ENCODE peak calls at places on chromosome X, in ten cellular contexts. One of them, this sample, is unnamed.

GRCh38 chrX:152878976-152879755 is 18.7 kb upstream of the ZNF185 start:
- DNase-seq in breast epithelium: peak
- DNase-seq in tibial nerve: no peak
- DNase-seq in dorsolateral prefrontal cortex: no peak
- DNase-seq in fibroblast of lung: no peak
- DNase-seq in RWPE1: peak
- DNase-seq in cardiac muscle cell: no peak
- DNase-seq in endothelial cell: no peak
- DNase-seq in epithelial cell of esophagus: peak
- DNase-seq in omental fat pad: no peak
- DNase-seq in this sample: no peak

GRCh38 chrX:83535417-83536244 is 27.5 kb downstream of the POU3F4 start:
- DNase-seq in fibroblast of lung: no peak
- DNase-seq in breast epithelium: no peak
- DNase-seq in omental fat pad: no peak
- DNase-seq in RWPE1: no peak
- DNase-seq in endothelial cell: no peak
- DNase-seq in tibial nerve: no peak
- DNase-seq in dorsolateral prefrontal cortex: no peak
- DNase-seq in epithelial cell of esophagus: peak
- DNase-seq in cardiac muscle cell: no peak
- DNase-seq in this sample: no peak

GRCh38 chrX:30597258-30598012 is 19.9 kb upstream of the TASL start:
- DNase-seq in tibial nerve: no peak
- DNase-seq in fibroblast of lung: no peak
- DNase-seq in RWPE1: no peak
- DNase-seq in omental fat pad: no peak
- DNase-seq in dorsolateral prefrontal cortex: no peak
- DNase-seq in endothelial cell: no peak
- DNase-seq in breast epithelium: no peak
- DNase-seq in epithelial cell of esophagus: no peak
- DNase-seq in cardiac muscle cell: no peak
- DNase-seq in this sample: no peak

GRCh38 chrX:68841251-68842049 is 12.6 kb downstream of the EFNB1 start:
- DNase-seq in cardiac muscle cell: no peak
- DNase-seq in RWPE1: no peak
- DNase-seq in epithelial cell of esophagus: no peak
- DNase-seq in breast epithelium: no peak
- DNase-seq in endothelial cell: no peak
- DNase-seq in omental fat pad: no peak
- DNase-seq in tibial nerve: no peak
- DNase-seq in fibroblast of lung: no peak
- DNase-seq in dorsolateral prefrontal cortex: no peak
- DNase-seq in this sample: no peak

GRCh38 chrX:29911673-29912072 is 303.7 kb upstream of the MAGEB2 start:
- DNase-seq in epithelial cell of esophagus: no peak
- DNase-seq in cardiac muscle cell: no peak
- DNase-seq in RWPE1: peak
- DNase-seq in tibial nerve: no peak
- DNase-seq in omental fat pad: no peak
- DNase-seq in breast epithelium: no peak
- DNase-seq in fibroblast of lung: no peak
- DNase-seq in endothelial cell: no peak
- DNase-seq in dorsolateral prefrontal cortex: no peak
- DNase-seq in this sample: no peak

GRCh38 chrX:132958086-132958703 is at the start of gene HS6ST2:
- DNase-seq in breast epithelium: no peak
- DNase-seq in RWPE1: peak
- DNase-seq in endothelial cell: peak
- DNase-seq in fibroblast of lung: no peak
- DNase-seq in cardiac muscle cell: no peak
- DNase-seq in dorsolateral prefrontal cortex: peak
- DNase-seq in tibial nerve: no peak
- DNase-seq in omental fat pad: no peak
- DNase-seq in epithelial cell of esophagus: peak
- DNase-seq in this sample: peak

GRCh38 chrX:95841863-95842262 is 842.8 kb upstream of the DIAPH2 start:
- DNase-seq in epithelial cell of esophagus: no peak
- DNase-seq in RWPE1: no peak
- DNase-seq in cardiac muscle cell: no peak
- DNase-seq in endothelial cell: no peak
- DNase-seq in breast epithelium: no peak
- DNase-seq in omental fat pad: no peak
- DNase-seq in fibroblast of lung: no peak
- DNase-seq in dorsolateral prefrontal cortex: no peak
- DNase-seq in tibial nerve: no peak
- DNase-seq in this sample: no peak

GRCh38 chrX:124573458-124573857 is 227.1 kb downstream of the SH2D1A start:
- DNase-seq in breast epithelium: no peak
- DNase-seq in omental fat pad: no peak
- DNase-seq in epithelial cell of esophagus: peak
- DNase-seq in RWPE1: no peak
- DNase-seq in tibial nerve: no peak
- DNase-seq in cardiac muscle cell: peak
- DNase-seq in fibroblast of lung: no peak
- DNase-seq in endothelial cell: no peak
- DNase-seq in dorsolateral prefrontal cortex: no peak
- DNase-seq in this sample: no peak

GRCh38 chrX:148784859-148785655 is 284.6 kb downstream of the AFF2 start:
- DNase-seq in dorsolateral prefrontal cortex: no peak
- DNase-seq in cardiac muscle cell: no peak
- DNase-seq in RWPE1: no peak
- DNase-seq in tibial nerve: no peak
- DNase-seq in epithelial cell of esophagus: no peak
- DNase-seq in endothelial cell: no peak
- DNase-seq in omental fat pad: no peak
- DNase-seq in breast epithelium: no peak
- DNase-seq in fibroblast of lung: no peak
- DNase-seq in this sample: no peak

GRCh38 chrX:110218591-110218990 is 99.3 kb downstream of the AMMECR1 start:
- DNase-seq in cardiac muscle cell: peak
- DNase-seq in breast epithelium: no peak
- DNase-seq in epithelial cell of esophagus: peak
- DNase-seq in endothelial cell: no peak
- DNase-seq in omental fat pad: no peak
- DNase-seq in RWPE1: no peak
- DNase-seq in dorsolateral prefrontal cortex: no peak
- DNase-seq in fibroblast of lung: peak
- DNase-seq in tibial nerve: no peak
- DNase-seq in this sample: no peak

GRCh38 chrX:53383376-53384087 is 38.9 kb downstream of the SMC1A start:
- DNase-seq in fibroblast of lung: no peak
- DNase-seq in cardiac muscle cell: no peak
- DNase-seq in dorsolateral prefrontal cortex: no peak
- DNase-seq in breast epithelium: no peak
- DNase-seq in omental fat pad: no peak
- DNase-seq in tibial nerve: no peak
- DNase-seq in epithelial cell of esophagus: peak
- DNase-seq in RWPE1: no peak
- DNase-seq in endothelial cell: no peak
- DNase-seq in this sample: no peak

GRCh38 chrX:53093177-53093655 is 726 bp upstream of the KANTR start:
- DNase-seq in cardiac muscle cell: peak
- DNase-seq in epithelial cell of esophagus: peak
- DNase-seq in tibial nerve: peak
- DNase-seq in endothelial cell: peak
- DNase-seq in dorsolateral prefrontal cortex: peak
- DNase-seq in fibroblast of lung: peak
- DNase-seq in omental fat pad: no peak
- DNase-seq in RWPE1: peak
- DNase-seq in breast epithelium: peak
- DNase-seq in this sample: peak

GRCh38 chrX:19889582-19890342 is 2.4 kb upstream of the SH3KBP1 start:
- DNase-seq in tibial nerve: no peak
- DNase-seq in endothelial cell: no peak
- DNase-seq in fibroblast of lung: peak
- DNase-seq in epithelial cell of esophagus: peak
- DNase-seq in breast epithelium: no peak
- DNase-seq in dorsolateral prefrontal cortex: no peak
- DNase-seq in omental fat pad: peak
- DNase-seq in RWPE1: peak
- DNase-seq in cardiac muscle cell: peak
- DNase-seq in this sample: no peak

GRCh38 chrX:44843318-44843702 is 511 bp upstream of the DUSP21 start:
- DNase-seq in omental fat pad: no peak
- DNase-seq in endothelial cell: no peak
- DNase-seq in breast epithelium: no peak
- DNase-seq in cardiac muscle cell: no peak
- DNase-seq in RWPE1: no peak
- DNase-seq in dorsolateral prefrontal cortex: no peak
- DNase-seq in epithelial cell of esophagus: peak
- DNase-seq in tibial nerve: no peak
- DNase-seq in fibroblast of lung: no peak
- DNase-seq in this sample: no peak

DNA sequence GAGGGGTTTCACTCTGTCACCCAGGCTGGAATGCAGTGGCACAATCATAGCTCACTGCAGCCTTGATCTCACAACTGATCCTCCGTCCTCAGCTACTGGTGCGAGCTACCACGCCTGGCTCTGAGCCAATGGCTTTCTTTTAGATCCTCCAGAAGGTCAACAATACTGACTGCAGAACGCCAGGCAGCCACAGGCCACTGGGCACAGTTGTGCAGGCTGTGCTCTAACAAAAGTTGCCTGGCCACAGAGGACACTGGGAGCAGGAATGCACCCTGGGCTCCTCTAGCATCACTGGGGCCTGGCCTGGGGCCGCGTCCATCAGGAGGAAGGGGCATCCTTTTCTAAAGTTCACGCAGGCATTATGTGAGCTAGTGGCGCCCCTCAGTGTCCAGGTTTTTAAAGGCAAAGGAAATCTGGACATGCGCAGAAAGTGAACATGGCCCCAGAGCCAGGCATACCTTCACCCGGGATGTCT is 14.9 kb upstream of the PORCN start:
- DNase-seq in dorsolateral prefrontal cortex: no peak
- DNase-seq in endothelial cell: peak
- DNase-seq in tibial nerve: no peak
- DNase-seq in epithelial cell of esophagus: peak
- DNase-seq in fibroblast of lung: peak
- DNase-seq in cardiac muscle cell: peak
- DNase-seq in RWPE1: no peak
- DNase-seq in breast epithelium: no peak
- DNase-seq in omental fat pad: no peak
- DNase-seq in this sample: peak
- TF ChIP-seq CTCF in dorsolateral prefrontal cortex: peak
- TF ChIP-seq CTCF in endothelial cell: no peak
- TF ChIP-seq CTCF in tibial nerve: no peak
- TF ChIP-seq CTCF in epithelial cell of esophagus: peak
- TF ChIP-seq CTCF in fibroblast of lung: peak
- TF ChIP-seq CTCF in cardiac muscle cell: peak
- TF ChIP-seq CTCF in RWPE1: no peak
- TF ChIP-seq CTCF in breast epithelium: peak
- TF ChIP-seq CTCF in omental fat pad: no peak
- TF ChIP-seq CTCF in this sample: peak

DNA sequence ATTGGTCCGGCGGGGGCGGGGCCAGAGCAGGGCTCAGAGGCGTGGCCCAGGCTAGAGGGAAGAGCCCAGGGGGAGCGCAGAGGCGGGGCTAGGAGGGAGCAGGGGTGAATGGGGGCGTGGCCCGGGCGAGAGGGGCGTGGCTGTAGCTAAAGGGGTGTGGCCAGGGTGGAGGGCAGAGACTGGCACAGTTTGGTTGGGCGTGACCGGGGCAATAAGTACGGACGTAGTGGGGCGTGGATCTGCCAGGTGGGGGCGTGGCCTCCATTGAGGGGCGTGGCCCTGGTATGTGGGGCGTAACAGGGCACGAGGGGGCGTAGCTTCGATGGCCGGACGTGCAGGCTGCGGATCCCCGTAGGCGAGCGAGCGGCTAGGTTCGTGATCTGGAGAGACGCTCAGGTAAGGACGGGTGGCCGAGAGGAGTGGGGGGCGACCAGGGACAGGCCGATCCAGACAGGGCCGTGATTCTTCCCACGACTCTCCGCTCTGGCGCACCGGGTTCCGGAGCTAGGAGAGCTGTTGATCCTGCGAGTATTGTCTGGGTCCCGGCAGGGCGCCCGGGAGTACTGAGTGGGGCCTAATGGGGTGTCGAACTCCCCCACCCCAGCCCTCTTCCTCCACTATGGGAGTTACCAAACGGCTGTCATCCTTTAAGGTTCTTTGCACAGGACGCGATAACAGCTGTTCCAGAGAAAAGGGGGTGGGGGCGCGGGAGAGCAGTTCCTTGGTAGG is at the start of gene CA5B:
- DNase-seq in dorsolateral prefrontal cortex: peak
- DNase-seq in breast epithelium: peak
- DNase-seq in fibroblast of lung: peak
- DNase-seq in cardiac muscle cell: peak
- DNase-seq in omental fat pad: peak
- DNase-seq in RWPE1: peak
- DNase-seq in tibial nerve: peak
- DNase-seq in epithelial cell of esophagus: peak
- DNase-seq in endothelial cell: peak
- DNase-seq in this sample: peak
- TF ChIP-seq CTCF in dorsolateral prefrontal cortex: no peak
- TF ChIP-seq CTCF in breast epithelium: no peak
- TF ChIP-seq CTCF in fibroblast of lung: no peak
- TF ChIP-seq CTCF in cardiac muscle cell: no peak
- TF ChIP-seq CTCF in omental fat pad: no peak
- TF ChIP-seq CTCF in RWPE1: no peak
- TF ChIP-seq CTCF in tibial nerve: no peak
- TF ChIP-seq CTCF in epithelial cell of esophagus: no peak
- TF ChIP-seq CTCF in endothelial cell: no peak
- TF ChIP-seq CTCF in this sample: no peak

GRCh38 chrX:11664211-11664888 is 1.4 kb downstream of the ARHGAP6 start:
- DNase-seq in omental fat pad: no peak
- DNase-seq in fibroblast of lung: no peak
- DNase-seq in breast epithelium: no peak
- DNase-seq in endothelial cell: peak
- DNase-seq in epithelial cell of esophagus: peak
- DNase-seq in tibial nerve: no peak
- DNase-seq in cardiac muscle cell: peak
- DNase-seq in dorsolateral prefrontal cortex: no peak
- DNase-seq in RWPE1: no peak
- DNase-seq in this sample: peak
- TF ChIP-seq CTCF in omental fat pad: no peak
- TF ChIP-seq CTCF in fibroblast of lung: no peak
- TF ChIP-seq CTCF in breast epithelium: no peak
- TF ChIP-seq CTCF in endothelial cell: no peak
- TF ChIP-seq CTCF in epithelial cell of esophagus: no peak
- TF ChIP-seq CTCF in tibial nerve: no peak
- TF ChIP-seq CTCF in cardiac muscle cell: no peak
- TF ChIP-seq CTCF in dorsolateral prefrontal cortex: no peak
- TF ChIP-seq CTCF in RWPE1: no peak
- TF ChIP-seq CTCF in this sample: no peak

GRCh38 chrX:65723706-65724105 is 56.3 kb downstream of the MSN start:
- DNase-seq in breast epithelium: no peak
- DNase-seq in endothelial cell: no peak
- DNase-seq in dorsolateral prefrontal cortex: no peak
- DNase-seq in cardiac muscle cell: peak
- DNase-seq in tibial nerve: no peak
- DNase-seq in omental fat pad: no peak
- DNase-seq in epithelial cell of esophagus: peak
- DNase-seq in fibroblast of lung: no peak
- DNase-seq in RWPE1: no peak
- DNase-seq in this sample: no peak

GRCh38 chrX:65720580-65720979 is 53.1 kb downstream of the MSN start:
- DNase-seq in fibroblast of lung: no peak
- DNase-seq in omental fat pad: no peak
- DNase-seq in tibial nerve: no peak
- DNase-seq in breast epithelium: no peak
- DNase-seq in endothelial cell: no peak
- DNase-seq in dorsolateral prefrontal cortex: no peak
- DNase-seq in cardiac muscle cell: no peak
- DNase-seq in RWPE1: no peak
- DNase-seq in epithelial cell of esophagus: no peak
- DNase-seq in this sample: no peak

GRCh38 chrX:65718538-65718937 is 51.1 kb downstream of the MSN start:
- DNase-seq in endothelial cell: no peak
- DNase-seq in dorsolateral prefrontal cortex: no peak
- DNase-seq in cardiac muscle cell: no peak
- DNase-seq in epithelial cell of esophagus: no peak
- DNase-seq in breast epithelium: no peak
- DNase-seq in fibroblast of lung: no peak
- DNase-seq in RWPE1: no peak
- DNase-seq in omental fat pad: no peak
- DNase-seq in tibial nerve: no peak
- DNase-seq in this sample: no peak
- TF ChIP-seq CTCF in endothelial cell: no peak
- TF ChIP-seq CTCF in dorsolateral prefrontal cortex: no peak
- TF ChIP-seq CTCF in cardiac muscle cell: no peak
- TF ChIP-seq CTCF in epithelial cell of esophagus: no peak
- TF ChIP-seq CTCF in breast epithelium: no peak
- TF ChIP-seq CTCF in fibroblast of lung: no peak
- TF ChIP-seq CTCF in RWPE1: no peak
- TF ChIP-seq CTCF in omental fat pad: no peak
- TF ChIP-seq CTCF in tibial nerve: no peak
- TF ChIP-seq CTCF in this sample: no peak